ENCODE peak calls at places on chromosomes 16 and 17, in four cellular contexts. Z, X, P and E are unnamed samples.

GRCh38 chr16:6674071-6674470 is 658.6 kb upstream of the RBFOX1 start:
- DNase-seq in Z (no peak), X (no peak), P (no peak), E (no peak)

GRCh38 chr17:1203967-1204291 is 24.1 kb upstream of the ABR start:
- DNase-seq in Z (peak; percentile 75), X (no peak), P (no peak), E (no peak)

GRCh38 chr16:67923414-67924127 is 8.1 kb downstream of the CTRL start:
- DNase-seq in Z (no peak), X (no peak), P (no peak), E (peak; percentile 88)

GRCh38 chr17:82943751-82944150 is 103.9 kb upstream of the ZNF750 start:
- DNase-seq in Z (no peak), X (no peak), P (no peak), E (no peak)

GRCh38 chr16:77584205-77584859 is 138.0 kb upstream of the NUDT7 start:
- DNase-seq in Z (peak; percentile 43), X (peak; percentile 59), P (peak; percentile 43), E (peak; percentile 53)

GRCh38 chr17:65588194-65588808 is 26.9 kb upstream of the AXIN2 start:
- DNase-seq in Z (peak; percentile 70), X (no peak), P (no peak), E (peak; percentile 34)

GRCh38 chr17:7932483-7932891 is 481 bp downstream of the CNTROB start:
- DNase-seq in Z (peak; percentile 73), X (peak; percentile 9), P (no peak), E (peak; percentile 26)

GRCh38 chr17:28394717-28395116 is 11.3 kb downstream of the SLC46A1 start:
- DNase-seq in Z (no peak), X (peak; percentile 58), P (no peak), E (no peak)

GRCh38 chr16:3471518-3472176 is 23.6 kb downstream of the C16orf90 start:
- DNase-seq in Z (no peak), X (no peak), P (no peak), E (no peak)

GRCh38 chr17:45722161-45722560 is 62.0 kb upstream of the CRHR1 start:
- DNase-seq in Z (peak; percentile 85), X (peak; percentile 44), P (no peak), E (peak; percentile 35)

GRCh38 chr16:65494080-65494479 is 372.2 kb upstream of the CDH11 start:
- DNase-seq in Z (no peak), X (no peak), P (no peak), E (no peak)

GRCh38 chr16:976389-976931 is 5.1 kb upstream of the SOX8 start:
- DNase-seq in Z (no peak), X (no peak), P (no peak), E (no peak)

GRCh38 chr17:78708510-78708973 is 73.5 kb downstream of the CYTH1 start:
- DNase-seq in Z (peak; percentile 99), X (peak; percentile 91), P (peak; percentile 50), E (peak; percentile 90)

GRCh38 chr17:27670791-27671590 is 40.0 kb downstream of the LGALS9 start:
- DNase-seq in Z (no peak), X (no peak), P (no peak), E (no peak)

GRCh38 chr16:49463529-49463928 is 89.9 kb downstream of the C16orf78 start:
- DNase-seq in Z (no peak), X (no peak), P (no peak), E (peak; percentile 11)

GRCh38 chr17:49527927-49528651 is 33.0 kb downstream of the NGFR start:
- DNase-seq in Z (no peak), X (no peak), P (no peak), E (no peak)

GRCh38 chr16:86555763-86556130 is 712 bp upstream of the MTHFSD start:
- DNase-seq in Z (no peak), X (no peak), P (no peak), E (no peak)

GRCh38 chr17:45821147-45821546 is 23.5 kb upstream of the SPPL2C start:
- DNase-seq in Z (no peak), X (no peak), P (no peak), E (no peak)

GRCh38 chr17:40065041-40065770 is 2.4 kb downstream of the THRA start:
- DNase-seq in Z (no peak), X (peak; percentile 35), P (no peak), E (peak; percentile 62)

GRCh38 chr17:3033248-3033640 is 30.2 kb downstream of the OR1D5 start:
- DNase-seq in Z (no peak), X (no peak), P (no peak), E (no peak)

GRCh38 chr17:65926599-65926998 is 265.3 kb downstream of the CEP112 start:
- DNase-seq in Z (no peak), X (no peak), P (no peak), E (no peak)

GRCh38 chr17:37067555-37068111 is 118.9 kb downstream of the AATF start:
- DNase-seq in Z (peak; percentile 91), X (peak; percentile 65), P (peak; percentile 56), E (no peak)

GRCh38 chr17:60305141-60305540 is 86.8 kb downstream of the USP32 start:
- DNase-seq in Z (no peak), X (no peak), P (no peak), E (no peak)

GRCh38 chr17:4167786-4168185 is 24.8 kb downstream of the CYB5D2 start:
- DNase-seq in Z (no peak), X (no peak), P (no peak), E (no peak)

GRCh38 chr17:51076821-51077220 is 43.8 kb downstream of the SPAG9 start:
- DNase-seq in Z (no peak), X (no peak), P (no peak), E (no peak)

GRCh38 chr16:70736454-70737376 is 50.9 kb upstream of the MTSS2 start:
- DNase-seq in Z (no peak), X (no peak), P (no peak), E (no peak)

GRCh38 chr17:29587591-29587990 is 1.9 kb downstream of the GIT1 start:
- DNase-seq in Z (no peak), X (no peak), P (no peak), E (no peak)

GRCh38 chr17:28282596-28282995 is 36.4 kb upstream of the TMEM97 start:
- DNase-seq in Z (no peak), X (peak; percentile 76), P (peak; percentile 24), E (peak; percentile 70)

GRCh38 chr17:63969278-63969677 is 3.4 kb downstream of the SCN4A start:
- DNase-seq in Z (no peak), X (no peak), P (no peak), E (no peak)